ENCODE peak calls at places on chromosome X, in eight cellular contexts. Z is lower leg skin, D is pancreas, J is GM12865, O is AG04450, H is fibroblast of lung, U is sigmoid colon, Q is A549. E is an unnamed sample.
A peak's percentile ranks its signal among the peaks of the same experiment; 100 is the strongest.

GRCh38 chrX:71067079-71067478 is 1.1 kb downstream of the SNX12 start:
- DNase-seq in Z (no peak), D (no peak), J (no peak), O (no peak), H (no peak), U (no peak), Q (no peak), E (no peak)

GRCh38 chrX:110665636-110666035 is 130.0 kb downstream of the CHRDL1 start:
- DNase-seq in Z (no peak), D (peak; percentile 52), J (peak; percentile 18), O (no peak), H (peak; percentile 1), U (no peak), Q (peak; percentile 21), E (no peak)

GRCh38 chrX:23797371-23798128 is 14.6 kb downstream of the SAT1 start:
- DNase-seq in Z (no peak), D (no peak), J (no peak), O (no peak), H (no peak), U (no peak), Q (no peak), E (no peak)

GRCh38 chrX:119996600-119997524 is 53.3 kb upstream of the NKAP start:
- DNase-seq in Z (no peak), D (no peak), J (no peak), O (no peak), H (no peak), U (no peak), Q (no peak), E (no peak)

GRCh38 chrX:53256446-53257041 is 24.8 kb downstream of the IQSEC2 start:
- DNase-seq in Z (no peak), D (no peak), J (no peak), O (no peak), H (no peak), U (peak; percentile 50), Q (no peak), E (no peak)

GRCh38 chrX:40177942-40178715 is 80.4 kb upstream of the BCOR start:
- DNase-seq in Z (no peak), D (no peak), J (no peak), O (no peak), H (no peak), U (no peak), Q (no peak), E (no peak)

GRCh38 chrX:142327182-142327581 is 122.1 kb upstream of the MAGEC2 start:
- DNase-seq in Z (no peak), D (no peak), J (no peak), O (no peak), H (no peak), U (no peak), Q (no peak), E (no peak)

GRCh38 chrX:18582910-18583493 is 88.9 kb downstream of the RS1 start:
- DNase-seq in Z (no peak), D (no peak), J (no peak), O (no peak), H (peak; percentile 19), U (no peak), Q (no peak), E (no peak)

GRCh38 chrX:109847257-109848187 is 114.5 kb upstream of the ACSL4 start:
- DNase-seq in Z (no peak), D (no peak), J (no peak), O (peak; percentile 62), H (peak; percentile 93), U (no peak), Q (peak; percentile 62), E (peak; percentile 91)

GRCh38 chrX:53685711-53686110 is 808 bp downstream of the HUWE1 start:
- DNase-seq in Z (no peak), D (no peak), J (peak; percentile 19), O (no peak), H (no peak), U (no peak), Q (no peak), E (no peak)

GRCh38 chrX:111041018-111041462 is 55.0 kb upstream of the PAK3 start:
- DNase-seq in Z (no peak), D (no peak), J (no peak), O (peak; percentile 20), H (peak; percentile 83), U (no peak), Q (peak; percentile 51), E (peak; percentile 67)

GRCh38 chrX:130637591-130637990 is 235.8 kb downstream of the RBMX2 start:
- DNase-seq in Z (no peak), D (no peak), J (no peak), O (peak; percentile 4), H (peak; percentile 31), U (no peak), Q (no peak), E (no peak)

GRCh38 chrX:57932266-57932665 is 22.0 kb upstream of the ZXDA start:
- DNase-seq in Z (no peak), D (no peak), J (no peak), O (no peak), H (no peak), U (no peak), Q (no peak), E (no peak)

GRCh38 chrX:39427492-39428289 is 626.4 kb downstream of the MID1IP1 start:
- DNase-seq in Z (no peak), D (no peak), J (no peak), O (no peak), H (peak; percentile 69), U (no peak), Q (peak; percentile 7), E (no peak)

GRCh38 chrX:49912086-49912485 is 10.3 kb upstream of the CLCN5 start:
- DNase-seq in Z (no peak), D (no peak), J (no peak), O (no peak), H (no peak), U (no peak), Q (no peak), E (no peak)

GRCh38 chrX:11416600-11416999 is 123.4 kb downstream of the AMELX start:
- DNase-seq in Z (no peak), D (no peak), J (no peak), O (no peak), H (no peak), U (peak; percentile 87), Q (no peak), E (no peak)

GRCh38 chrX:119145241-119145653 is 17.6 kb upstream of the KIAA1210 start:
- DNase-seq in Z (no peak), D (no peak), J (peak; percentile 8), O (no peak), H (peak; percentile 2), U (no peak), Q (peak; percentile 37), E (no peak)

GRCh38 chrX:46653482-46653881 is 79.9 kb downstream of the CHST7 start:
- DNase-seq in Z (no peak), D (no peak), J (no peak), O (no peak), H (peak; percentile 21), U (no peak), Q (peak; percentile 38), E (no peak)

GRCh38 chrX:108036298-108036973 is 8.4 kb upstream of the VSIG1 start:
- DNase-seq in Z (no peak), D (peak; percentile 23), J (no peak), O (peak; percentile 69), H (peak; percentile 63), U (no peak), Q (peak; percentile 97), E (peak; percentile 27)

GRCh38 chrX:72280210-72280882 is 3.3 kb upstream of the RPS4X start:
- DNase-seq in Z (no peak), D (no peak), J (no peak), O (no peak), H (no peak), U (no peak), Q (no peak), E (no peak)

GRCh38 chrX:138008280-138008679 is 442.4 kb downstream of the ZIC3 start:
- DNase-seq in Z (no peak), D (no peak), J (no peak), O (no peak), H (no peak), U (no peak), Q (no peak), E (no peak)

GRCh38 chrX:132564026-132564425 is 75.2 kb upstream of the MBNL3 start:
- DNase-seq in Z (no peak), D (no peak), J (no peak), O (no peak), H (peak; percentile 20), U (no peak), Q (no peak), E (no peak)

GRCh38 chrX:123764967-123765871 is 32.4 kb upstream of the THOC2 start:
- DNase-seq in Z (peak; percentile 79), D (peak; percentile 70), J (peak; percentile 83), O (peak; percentile 55), H (peak; percentile 81), U (peak; percentile 94), Q (peak; percentile 91), E (no peak)

GRCh38 chrX:22122510-22122909 is 90.4 kb downstream of the PHEX start:
- DNase-seq in Z (peak; percentile 50), D (no peak), J (no peak), O (peak; percentile 32), H (peak; percentile 94), U (no peak), Q (no peak), E (no peak)

GRCh38 chrX:112819013-112819635 is 21.5 kb downstream of the AMOT start:
- DNase-seq in Z (no peak), D (no peak), J (no peak), O (peak; percentile 64), H (peak; percentile 89), U (no peak), Q (no peak), E (peak; percentile 72)
- H3K4me3 ChIP-seq in Z (no peak overlapping the region), D (no peak overlapping the region), J (no peak overlapping the region), O (no peak overlapping the region), H (no peak overlapping the region), U (no peak overlapping the region), Q (no peak overlapping the region), E (peak overlapping the region; percentile 51)

GRCh38 chrX:103941201-103941975 is 21.0 kb upstream of the TMSB15B start:
- DNase-seq in Z (no peak), D (no peak), J (peak; percentile 42), O (no peak), H (peak; percentile 49), U (no peak), Q (peak; percentile 58), E (no peak)
- TF ChIP-seq CTCF in Z (no peak), D (peak; percentile 28), J (peak; percentile 31), O (peak; percentile 43), H (peak; percentile 44), U (peak; percentile 32), Q (peak; percentile 30), E (peak; percentile 52)

DNA sequence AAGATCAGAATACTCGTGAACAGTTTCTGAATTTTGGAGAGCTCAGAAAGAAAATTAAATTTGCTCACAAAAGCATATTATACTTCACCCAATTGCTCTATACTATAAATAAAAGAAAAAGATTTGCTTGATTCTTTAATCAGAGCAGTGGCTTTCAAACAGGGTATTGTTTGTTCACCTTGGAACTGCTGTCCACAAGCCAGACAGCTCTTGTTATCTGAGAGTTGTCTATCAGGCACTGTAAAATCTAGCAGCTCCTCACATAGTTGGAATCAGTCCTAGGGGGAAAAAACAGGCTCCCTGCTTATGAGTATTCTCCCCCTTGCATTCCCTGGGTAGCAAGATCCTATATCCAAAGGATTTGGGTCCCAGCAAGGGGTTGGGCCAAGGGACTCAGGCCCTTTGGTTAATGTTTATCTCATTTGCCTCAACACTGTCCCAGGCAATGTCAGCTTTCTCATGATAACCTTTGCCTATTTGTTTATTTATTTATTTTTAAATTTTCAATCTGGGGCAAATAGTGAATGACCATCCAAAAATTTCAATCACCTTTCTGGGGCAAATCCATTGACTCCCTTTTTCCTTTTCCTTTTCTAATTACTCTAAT is 24.1 kb upstream of the MAGEB16 start:
- DNase-seq in Z (no peak), D (no peak), J (no peak), O (no peak), H (no peak), U (no peak), Q (no peak), E (no peak)
- H3K4me3 ChIP-seq in Z (no peak overlapping the region), D (no peak overlapping the region), J (no peak overlapping the region), O (no peak overlapping the region), H (no peak overlapping the region), U (no peak overlapping the region), Q (no peak overlapping the region), E (no peak overlapping the region)

GRCh38 chrX:155534800-155535199 is 76.4 kb upstream of the F8A3 start:
- DNase-seq in Z (no peak), D (no peak), J (peak; percentile 0), O (no peak), H (no peak), U (no peak), Q (peak; percentile 3), E (no peak)
- TF ChIP-seq CTCF in Z (no peak), D (no peak), J (no peak), O (no peak), H (no peak), U (no peak), Q (no peak), E (no peak)